ENCODE peak calls at places on chromosomes 2 and 18, in four cellular contexts. W is GM13977; A is IMR-90; H is CD4-positive, alpha-beta T cell. Y is an unnamed sample.

GRCh38 chr2:234433201-234433600 is 63.7 kb downstream of the ARL4C start:
- DNase-seq in A (no peak), H (no peak), W (no peak), Y (no peak)

GRCh38 chr18:76252880-76253279 is 242.2 kb downstream of the ZNF516 start:
- DNase-seq in W (no peak), A (peak; percentile 6), H (no peak), Y (no peak)

GRCh38 chr18:62715439-62715792 is at the start of gene PHLPP1:
- DNase-seq in W (peak; percentile 77), H (no peak), A (no peak), Y (peak; percentile 60)

GRCh38 chr2:120683701-120684100 is 52.0 kb upstream of the GLI2 start:
- DNase-seq in H (no peak), A (no peak), W (no peak), Y (no peak)

GRCh38 chr2:69917854-69918253 is 2.9 kb downstream of the MXD1 start:
- DNase-seq in A (peak; percentile 93), H (no peak), W (no peak), Y (no peak)

GRCh38 chr2:152028182-152028862 is 70.5 kb downstream of the CACNB4 start:
- DNase-seq in A (peak; percentile 12), H (no peak), W (no peak), Y (no peak)

GRCh38 chr18:68533641-68534040 is 181.3 kb downstream of the TMX3 start:
- DNase-seq in A (no peak), H (no peak), W (no peak), Y (no peak)

GRCh38 chr2:151708788-151709187 is 25.5 kb downstream of the NEB start:
- DNase-seq in A (no peak), H (no peak), W (no peak), Y (no peak)

GRCh38 chr2:216504376-216504762 is 5.7 kb downstream of the RPL37A start:
- DNase-seq in A (no peak), H (no peak), W (no peak), Y (no peak)

GRCh38 chr2:222440670-222441422 is 16.5 kb downstream of the SGPP2 start:
- DNase-seq in W (no peak), A (peak; percentile 71), H (no peak), Y (no peak)

GRCh38 chr2:88599527-88599926 is 27.7 kb downstream of the EIF2AK3 start:
- DNase-seq in A (no peak), W (no peak), H (no peak), Y (no peak)

GRCh38 chr2:205984381-205984780 is 101.6 kb downstream of the INO80D start:
- DNase-seq in W (peak; percentile 78), A (no peak), H (no peak), Y (peak; percentile 68)

GRCh38 chr2:69789762-69790600 is 39.5 kb upstream of the GMCL1 start:
- DNase-seq in W (no peak), H (no peak), A (peak; percentile 39), Y (no peak)

GRCh38 chr2:21633531-21634310 is 510.0 kb downstream of the TDRD15 start:
- DNase-seq in W (no peak), H (no peak), A (no peak), Y (no peak)

GRCh38 chr2:9378433-9379371 is 44.6 kb downstream of the ITGB1BP1 start:
- DNase-seq in H (no peak), W (no peak), A (peak; percentile 90), Y (no peak)

GRCh38 chr2:241230435-241230834 is 42.0 kb downstream of the ANO7 start:
- DNase-seq in H (no peak), A (no peak), W (no peak), Y (no peak)

GRCh38 chr2:120244656-120245519 is 7.8 kb upstream of the RALB start:
- DNase-seq in H (no peak), A (no peak), W (no peak), Y (no peak)

GRCh38 chr2:110770696-110771425 is 38.5 kb downstream of the ACOXL start:
- DNase-seq in A (peak; percentile 27), W (no peak), H (no peak), Y (no peak)

GRCh38 chr18:27695054-27695453 is 481.9 kb downstream of the CDH2 start:
- DNase-seq in W (no peak), A (no peak), H (no peak), Y (no peak)

GRCh38 chr2:120373424-120373823 is 27.5 kb downstream of the INHBB start:
- DNase-seq in A (no peak), H (no peak), W (no peak), Y (no peak)

GRCh38 chr2:220682616-220683015 is 889.5 kb downstream of the EPHA4 start:
- DNase-seq in W (no peak), A (peak; percentile 21), H (no peak), Y (no peak)

GRCh38 chr2:24049485-24050021 is at the start of gene FKBP1B:
- DNase-seq in W (peak; percentile 78), H (peak; percentile 33), A (peak; percentile 45), Y (peak; percentile 76)

GRCh38 chr2:39837856-39838453 is 58.9 kb upstream of the THUMPD2 start:
- DNase-seq in A (peak; percentile 42), H (no peak), W (peak; percentile 33), Y (peak; percentile 41)

GRCh38 chr18:77470836-77471413 is 221.3 kb downstream of the GALR1 start:
- DNase-seq in W (no peak), H (no peak), A (no peak), Y (no peak)

GRCh38 chr2:200797242-200797770 is 14.4 kb upstream of the BZW1 start:
- DNase-seq in A (peak; percentile 26), H (no peak), W (no peak), Y (no peak)

GRCh38 chr2:227817940-227818568 is 4.4 kb downstream of the CCL20 start:
- DNase-seq in A (peak; percentile 100), W (no peak), H (peak; percentile 54), Y (no peak)

GRCh38 chr18:7677424-7677823 is 110.3 kb downstream of the PTPRM start:
- DNase-seq in A (no peak), H (no peak), W (no peak), Y (no peak)

GRCh38 chr18:10490401-10491289 is 35.2 kb upstream of the NAPG start:
- DNase-seq in W (peak; percentile 72), H (peak; percentile 59), A (no peak), Y (peak; percentile 70)

GRCh38 chr2:139917723-139918384 is 1137.7 kb upstream of the NXPH2 start:
- DNase-seq in W (no peak), A (no peak), H (no peak), Y (no peak)

GRCh38 chr2:216879727-216880508 is 20.1 kb upstream of the TNP1 start:
- DNase-seq in W (no peak), A (no peak), H (no peak), Y (no peak)

DNA sequence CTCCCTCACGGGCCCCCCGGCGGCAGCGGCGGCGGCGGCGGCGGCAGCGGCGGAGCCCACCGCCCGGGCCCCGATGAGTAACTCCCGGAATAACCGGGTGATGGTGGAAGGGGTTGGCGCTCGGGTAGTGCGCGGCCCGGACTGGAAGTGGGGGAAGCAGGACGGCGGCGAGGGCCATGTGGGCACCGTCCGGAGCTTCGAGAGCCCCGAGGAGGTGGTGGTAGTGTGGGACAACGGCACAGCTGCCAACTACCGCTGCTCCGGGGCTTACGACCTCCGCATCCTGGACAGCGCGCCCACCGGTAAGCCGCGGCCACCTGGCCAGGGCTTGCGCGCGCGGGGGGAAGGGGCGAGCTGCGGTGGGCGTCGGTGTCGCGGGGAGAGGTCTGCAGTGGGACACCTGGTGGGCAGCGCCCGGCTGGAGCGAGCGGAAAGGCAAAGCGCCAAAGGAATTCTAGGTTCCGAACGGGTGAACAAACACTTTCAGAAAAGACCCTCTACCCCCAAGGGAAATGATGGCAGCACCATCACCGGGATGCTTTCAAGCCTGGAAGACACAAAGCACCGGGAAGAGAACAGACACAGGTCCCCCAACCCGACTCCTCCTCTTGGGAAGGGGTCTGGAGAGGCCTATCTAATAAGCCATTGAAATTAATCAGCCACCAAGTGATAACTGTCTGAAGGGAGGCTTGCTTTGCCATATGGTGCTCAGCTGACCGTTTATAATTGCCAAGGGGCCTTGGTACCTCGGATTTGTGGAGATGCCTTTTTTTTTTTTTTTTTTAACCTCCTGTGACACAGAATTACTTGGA is 1.1 kb downstream of the MIB1 start:
- DNase-seq in W (peak; percentile 36), A (peak; percentile 9), H (peak; percentile 11), Y (peak; percentile 32)
- TF ChIP-seq CTCF in W (no peak), A (no peak), H (no peak), Y (no peak)

GRCh38 chr2:96267159-96267971 is 1.3 kb downstream of the CIAO1 start:
- DNase-seq in H (peak; percentile 44), W (peak; percentile 53), A (peak; percentile 37), Y (peak; percentile 45)
- TF ChIP-seq CTCF in H (no peak), W (peak; percentile 58), A (peak; percentile 50), Y (peak; percentile 43)

DNA sequence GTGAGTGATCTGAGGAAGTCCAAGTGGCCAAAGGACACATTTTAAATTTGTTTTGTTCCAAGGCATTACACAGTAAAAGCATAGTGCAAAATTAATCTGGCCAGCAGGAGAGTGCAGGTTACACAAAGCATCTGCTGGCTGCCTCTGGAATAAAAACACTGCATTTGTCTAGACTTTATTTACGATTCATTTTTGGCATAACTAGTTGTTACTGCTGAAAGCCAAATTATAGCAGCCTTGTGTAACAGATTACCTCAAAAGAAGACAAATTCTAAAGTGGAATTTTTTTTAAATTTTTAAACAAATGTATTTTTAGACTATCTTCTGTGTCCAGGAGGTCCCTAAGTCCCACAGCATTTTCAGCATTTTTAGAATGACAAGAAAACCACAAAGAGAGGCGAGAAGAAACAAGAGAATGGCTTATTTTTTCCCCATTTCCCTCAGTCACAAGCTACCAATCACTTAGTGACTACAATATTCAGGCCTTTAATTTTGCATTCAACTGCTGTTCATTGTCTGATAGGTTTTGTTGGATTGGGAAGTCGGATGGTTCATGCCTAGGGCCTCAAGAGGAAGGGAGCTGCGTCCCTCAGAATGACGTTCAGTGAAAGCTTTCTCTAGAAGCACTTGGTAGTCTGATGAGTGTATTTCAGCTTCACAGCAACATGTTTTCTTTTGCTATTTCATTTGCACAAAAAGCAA is 46.0 kb downstream of the TMEFF2 start:
- DNase-seq in A (peak; percentile 49), H (no peak), W (no peak), Y (no peak)
- TF ChIP-seq CTCF in A (no peak), H (no peak), W (no peak), Y (no peak)

DNA sequence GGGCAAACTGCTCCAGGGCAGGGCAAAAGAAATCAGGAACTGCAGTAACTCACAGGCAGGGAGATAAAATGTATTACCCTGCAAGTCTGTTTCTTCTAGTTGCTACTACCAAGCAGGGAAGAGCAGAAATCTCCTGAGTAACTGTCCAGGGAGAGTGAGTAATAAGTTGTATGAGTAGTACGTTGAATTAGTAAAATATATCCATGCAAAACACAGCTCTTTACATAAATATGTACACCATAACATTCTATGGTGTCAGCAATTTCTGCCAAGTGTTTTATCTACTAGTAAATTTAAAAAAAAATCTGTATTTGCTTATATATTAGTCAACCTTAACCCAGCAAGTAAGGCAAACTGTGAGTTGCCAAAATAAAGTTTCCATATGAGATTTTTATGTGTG is 404.0 kb downstream of the ZEB2 start:
- DNase-seq in A (peak; percentile 69), H (no peak), W (no peak), Y (no peak)
- TF ChIP-seq CTCF in A (no peak), H (no peak), W (no peak), Y (no peak)